ENCODE peak calls at places on chromosomes 4 and X, in seven cellular contexts. J is neural crest cell; M is stimulated activated CD4-positive, alpha-beta T cell treated with anti-CD3 and anti-CD28 coated beads, Interleukin-4, amount 100 ng/mL, for 48 hours; T is spleen; X is NCI-H2081 treated with DMSO at 0.1 percent for 48 hours; K is occipital lobe; I is bronchial epithelial cell. L is an unnamed sample.

GRCh38 chr4:174069848-174070330 is 213.6 kb downstream of the FBXO8 start:
- DNase-seq in J (no peak), M (no peak), T (no peak), X (peak), K (no peak), I (no peak), L (peak)

GRCh38 chrX:94908171-94908570 is 1234.2 kb downstream of the FAM133A start:
- DNase-seq in J (no peak), M (no peak), T (no peak), X (no peak), K (no peak), I (no peak), L (no peak)

GRCh38 chrX:151396042-151396826 is 772 bp upstream of the VMA21 start:
- DNase-seq in J (no peak), M (peak), T (no peak), X (no peak), K (no peak), I (peak), L (peak)

GRCh38 chr4:3387943-3388348 is 53.8 kb upstream of the HGFAC start:
- DNase-seq in J (no peak), M (no peak), T (peak), X (no peak), K (no peak), I (peak), L (no peak)

GRCh38 chr4:121696641-121697461 is at the start of gene ANXA5:
- DNase-seq in J (peak), M (peak), T (peak), X (no peak), K (peak), I (peak), L (peak)

GRCh38 chrX:49171752-49172279 is at the start of gene PLP2:
- DNase-seq in J (no peak), M (peak), T (peak), X (peak), K (no peak), I (peak), L (peak)

GRCh38 chr4:143421609-143422008 is 84.9 kb downstream of the GAB1 start:
- DNase-seq in J (no peak), M (no peak), T (no peak), X (no peak), K (no peak), I (no peak), L (no peak)

GRCh38 chr4:129994715-129995114 is 898.8 kb downstream of the C4orf33 start:
- DNase-seq in J (no peak), M (no peak), T (no peak), X (no peak), K (no peak), I (no peak), L (no peak)

GRCh38 chr4:36884151-36884550 is 360.4 kb upstream of the NWD2 start:
- DNase-seq in J (no peak), M (no peak), T (no peak), X (no peak), K (no peak), I (no peak), L (no peak)

L was measured in NCI-H146.